ENCODE peak calls at places on chromosomes 4 and X, in four cellular contexts. T is neural crest cell; L is stimulated activated CD4-positive, alpha-beta T cell treated with anti-CD3 and anti-CD28 coated beads, Interleukin-4, amount 100 ng/mL, for 48 hours; E is activated naive CD4-positive, alpha-beta T cell treated with Interleukin-2 at 50 U/mL for 16 hours. C is an unnamed sample.

GRCh38 chrX:40103565-40104323 is 6.0 kb upstream of the BCOR start:
- DNase-seq in E (no peak), T (no peak), L (no peak), C (no peak)

GRCh38 chr4:153467897-153468262 is 1.7 kb downstream of the TMEM131L start:
- DNase-seq in T (no peak), L (no peak), E (peak), C (no peak)

GRCh38 chr4:57501715-57502114 is 391.5 kb upstream of the IGFBP7 start:
- DNase-seq in T (no peak), L (no peak), E (no peak), C (peak)

GRCh38 chr4:86818211-86818610 is 31.0 kb downstream of the SLC10A6 start:
- DNase-seq in E (no peak), L (no peak), T (no peak), C (no peak)

GRCh38 chr4:525660-526059 is 26.6 kb downstream of the PIGG start:
- DNase-seq in L (no peak), E (no peak), T (no peak), C (no peak)

GRCh38 chr4:147723316-147723715 is 8.6 kb upstream of the ARHGAP10 start:
- DNase-seq in E (no peak), L (no peak), T (no peak), C (no peak)

GRCh38 chr4:84126061-84126787 is 372.9 kb downstream of the NKX6-1 start:
- DNase-seq in L (no peak), E (no peak), T (no peak), C (no peak)

GRCh38 chr4:7026107-7026506 is 17.1 kb upstream of the TADA2B start:
- DNase-seq in L (no peak), T (no peak), E (no peak), C (no peak)

GRCh38 chr4:153714247-153714646 is 30.2 kb downstream of the TLR2 start:
- DNase-seq in T (no peak), E (no peak), L (no peak), C (no peak)

GRCh38 chr4:8141935-8142334 is 16.7 kb downstream of the ABLIM2 start:
- DNase-seq in L (no peak), T (no peak), E (no peak), C (no peak)

C was measured in anterior cingulate cortex.